ENCODE peak calls at places on chromosomes 11 and 22, in ten cellular contexts. O is WTC11, B is HepG2, X is body of pancreas, A is heart left ventricle, H is cardiac fibroblast, C is hepatocyte, F is IMR-90, W is BJ, V is right atrium auricular region. S is an unnamed sample.

GRCh38 chr11:12824281-12825041 is 150.2 kb downstream of the TEAD1 start:
- DNase-seq in X (peak), B (peak), F (no peak), O (no peak), V (no peak), W (no peak), C (no peak), H (no peak), A (no peak), S (no peak)

GRCh38 chr11:18105086-18105801 is 638 bp downstream of the SAAL1 start:
- DNase-seq in F (no peak), O (no peak), W (no peak), V (no peak), A (no peak), B (no peak), X (no peak), H (no peak), C (no peak), S (no peak)

GRCh38 chr11:12889243-12889642 is 119.9 kb upstream of the RASSF10 start:
- DNase-seq in V (peak), F (peak), A (peak), H (peak), B (no peak), W (no peak), O (no peak), X (no peak), C (peak), S (no peak)

GRCh38 chr22:35896306-35896705 is 132.3 kb downstream of the RBFOX2 start:
- DNase-seq in B (no peak), F (no peak), V (no peak), X (no peak), A (no peak), H (no peak), C (no peak), W (no peak), O (no peak), S (no peak)

GRCh38 chr11:111589114-111589513 is 13.1 kb upstream of the SIK2 start:
- DNase-seq in W (no peak), C (no peak), V (no peak), X (no peak), O (no peak), F (no peak), B (no peak), H (no peak), A (no peak), S (no peak)

GRCh38 chr11:2466869-2467694 is 22.3 kb downstream of the KCNQ1 start:
- DNase-seq in V (peak), H (no peak), F (no peak), X (peak), W (no peak), O (no peak), B (no peak), C (no peak), A (peak), S (peak)

GRCh38 chr11:125768256-125769046 is 10.2 kb downstream of the PATE2 start:
- DNase-seq in A (no peak), B (no peak), C (no peak), W (no peak), H (no peak), V (no peak), O (no peak), X (no peak), F (no peak), S (no peak)

GRCh38 chr11:63589000-63589399 is 25.2 kb downstream of the PLAAT3 start:
- DNase-seq in A (no peak), V (no peak), X (no peak), O (no peak), B (no peak), C (no peak), F (no peak), H (no peak), W (no peak), S (no peak)

GRCh38 chr11:32809313-32809712 is 14.9 kb upstream of the CCDC73 start:
- DNase-seq in X (peak), W (peak), A (peak), C (peak), O (peak), H (peak), F (peak), V (peak), B (peak), S (no peak)

GRCh38 chr11:45209904-45210699 is 63.7 kb downstream of the PRDM11 start:
- DNase-seq in H (peak), A (peak), X (peak), W (no peak), C (peak), V (peak), O (peak), F (peak), B (no peak), S (no peak)

GRCh38 chr22:48083502-48083901 is 1321.1 kb downstream of the TBC1D22A start:
- DNase-seq in B (no peak), F (no peak), O (no peak), W (no peak), V (no peak), C (no peak), X (no peak), A (no peak), H (no peak), S (no peak)

GRCh38 chr11:103624708-103625623 is 411.5 kb upstream of the DDI1 start:
- DNase-seq in X (no peak), C (no peak), H (peak), B (no peak), W (peak), F (peak), V (no peak), A (peak), O (no peak), S (no peak)

GRCh38 chr11:123062892-123063395 is 1.0 kb upstream of the HSPA8 start:
- DNase-seq in C (no peak), B (no peak), W (no peak), F (peak), A (no peak), O (no peak), X (no peak), V (no peak), H (no peak), S (no peak)

GRCh38 chr22:29078036-29078868 is 5.4 kb downstream of the KREMEN1 start:
- DNase-seq in V (no peak), A (no peak), O (no peak), B (no peak), H (no peak), F (no peak), X (no peak), C (no peak), W (no peak), S (no peak)

GRCh38 chr11:15865212-15865987 is 490.9 kb downstream of the SOX6 start:
- DNase-seq in V (no peak), X (no peak), H (peak), B (no peak), O (no peak), C (no peak), A (no peak), W (no peak), F (no peak), S (no peak)

GRCh38 chr22:49502126-49502826 is 325.4 kb downstream of the BRD1 start:
- DNase-seq in F (no peak), O (no peak), H (no peak), W (no peak), A (no peak), C (peak), V (no peak), B (peak), X (no peak), S (no peak)

GRCh38 chr22:22520667-22521602 is 865 bp upstream of the ZNF280A start:
- DNase-seq in X (no peak), H (peak), A (no peak), C (peak), O (no peak), V (no peak), F (peak), W (no peak), B (no peak), S (no peak)

GRCh38 chr11:62680825-62681240 is 2.0 kb upstream of the UBXN1 start:
- DNase-seq in B (peak), O (no peak), F (peak), V (peak), W (no peak), A (peak), C (peak), H (peak), X (peak), S (no peak)

GRCh38 chr11:126547161-126547560 is 191.7 kb downstream of the ST3GAL4 start:
- DNase-seq in A (no peak), X (no peak), W (peak), B (no peak), O (no peak), F (peak), V (no peak), C (no peak), H (peak), S (no peak)

GRCh38 chr22:44605486-44605885 is 96.5 kb upstream of the PRR5 start:
- DNase-seq in W (no peak), X (no peak), H (no peak), C (no peak), O (no peak), F (no peak), B (no peak), A (no peak), V (no peak), S (no peak)

GRCh38 chr11:3989251-3989650 is 105.3 kb upstream of the RRM1 start:
- DNase-seq in X (no peak), C (peak), A (no peak), W (no peak), H (no peak), V (no peak), F (no peak), B (no peak), O (peak), S (no peak)

GRCh38 chr11:28835790-28836189 is 727.6 kb downstream of the METTL15 start:
- DNase-seq in B (no peak), H (peak), O (no peak), C (peak), V (no peak), F (peak), A (no peak), W (no peak), X (no peak), S (no peak)

GRCh38 chr22:18056161-18056666 is 21.6 kb upstream of the PEX26 start:
- DNase-seq in C (peak), B (peak), X (peak), F (peak), W (peak), V (no peak), O (no peak), H (peak), A (no peak), S (no peak)

GRCh38 chr11:74004694-74005615 is 3.9 kb downstream of the UCP3 start:
- DNase-seq in B (no peak), V (no peak), F (no peak), H (no peak), O (no peak), A (no peak), W (no peak), C (no peak), X (no peak), S (peak)

GRCh38 chr11:58446294-58446693 is 4.3 kb upstream of the OR5B12 start:
- DNase-seq in O (no peak), V (no peak), B (no peak), X (no peak), C (no peak), A (no peak), F (no peak), W (no peak), H (no peak), S (no peak)

GRCh38 chr11:16911186-16911585 is 103.0 kb downstream of the PLEKHA7 start:
- DNase-seq in O (no peak), A (no peak), B (no peak), H (no peak), C (no peak), W (no peak), F (no peak), V (no peak), X (no peak), S (no peak)

GRCh38 chr11:83957038-83957900 is 671.1 kb upstream of the CCDC90B start:
- DNase-seq in V (no peak), X (no peak), O (no peak), B (no peak), C (no peak), F (no peak), H (no peak), A (no peak), W (no peak), S (no peak)

GRCh38 chr11:57490456-57491248 is 24.9 kb downstream of the SLC43A1 start:
- DNase-seq in A (no peak), H (peak), B (no peak), W (no peak), V (no peak), O (no peak), X (peak), C (no peak), F (peak), S (no peak)

GRCh38 chr11:9314291-9315077 is at the start of gene TMEM41B:
- DNase-seq in X (peak), F (peak), O (peak), C (peak), A (peak), W (peak), V (peak), B (peak), H (peak), S (peak)
- TF ChIP-seq CTCF in X (no peak), F (peak), O (no peak), C (peak), A (peak), W (peak), V (peak), B (peak), H (peak), S (no peak)

GRCh38 chr11:75577198-75577597 is 15.1 kb downstream of the SERPINH1 start:
- DNase-seq in W (no peak), H (peak), C (peak), F (peak), B (no peak), A (no peak), O (peak), X (peak), V (no peak), S (peak)
- TF ChIP-seq CTCF in W (peak), H (peak), C (peak), F (peak), B (peak), A (peak), O (peak), X (peak), V (peak), S (peak)

DNA sequence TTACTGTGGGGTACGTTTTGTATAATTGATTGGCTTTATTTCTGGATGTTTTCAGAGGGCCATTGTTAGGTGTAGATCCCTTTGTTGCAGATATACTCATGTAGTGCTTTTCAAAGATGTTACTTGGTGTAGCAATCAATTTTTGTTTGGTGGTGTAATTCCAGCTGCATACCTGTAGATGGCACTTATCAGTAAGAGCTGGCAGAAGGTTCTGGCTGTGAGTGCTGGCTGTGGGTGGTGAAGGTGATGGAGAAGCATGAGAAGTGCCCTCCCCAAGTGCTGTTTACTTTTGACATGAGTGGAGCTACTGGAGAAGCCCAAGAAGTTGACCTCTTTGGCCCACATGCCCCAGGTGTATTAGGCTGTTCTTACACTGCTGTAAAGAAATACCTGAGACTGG is 1074.9 kb downstream of the FAM181B start:
- DNase-seq in X (no peak), H (peak), O (peak), W (no peak), A (no peak), V (no peak), F (peak), B (peak), C (peak), S (no peak)
- TF ChIP-seq CTCF in X (peak), H (peak), O (peak), W (no peak), A (no peak), V (no peak), F (peak), B (peak), C (peak), S (no peak)

GRCh38 chr11:77198440-77198849 is 70.4 kb downstream of the MYO7A start:
- DNase-seq in X (peak), H (peak), B (peak), W (no peak), A (no peak), F (peak), O (peak), C (no peak), V (no peak), S (no peak)
- TF ChIP-seq CTCF in X (no peak), H (peak), B (peak), W (peak), A (no peak), F (peak), O (peak), C (no peak), V (no peak), S (no peak)